ENCODE peak calls at places on chromosomes 2 and 18, in four cellular contexts. One of them, this sample, is unnamed.

GRCh38 chr2:134360750-134361487 is 107.0 kb downstream of the MGAT5 start:
- DNase-seq in K562: no peak
- DNase-seq in WTC11: no peak
- DNase-seq in SK-N-SH: peak
- DNase-seq in this sample: no peak

GRCh38 chr2:25306767-25307368 is 34.9 kb downstream of the DNMT3A start:
- DNase-seq in K562: no peak
- DNase-seq in WTC11: no peak
- DNase-seq in SK-N-SH: no peak
- DNase-seq in this sample: no peak

GRCh38 chr2:130369589-130370341 is 13.9 kb downstream of the PTPN18 start:
- DNase-seq in K562: no peak
- DNase-seq in SK-N-SH: no peak
- DNase-seq in WTC11: no peak
- DNase-seq in this sample: no peak

GRCh38 chr18:57833441-57834101 is 30.5 kb upstream of the ATP8B1 start:
- DNase-seq in WTC11: no peak
- DNase-seq in SK-N-SH: no peak
- DNase-seq in K562: peak
- DNase-seq in this sample: peak

GRCh38 chr2:200609027-200609614 is 23.3 kb downstream of the AOX1 start:
- DNase-seq in SK-N-SH: no peak
- DNase-seq in WTC11: no peak
- DNase-seq in K562: no peak
- DNase-seq in this sample: no peak

GRCh38 chr2:102708847-102709559 is 52.8 kb upstream of the TMEM182 start:
- DNase-seq in K562: no peak
- DNase-seq in WTC11: no peak
- DNase-seq in SK-N-SH: no peak
- DNase-seq in this sample: no peak

GRCh38 chr2:220648628-220649027 is 923.5 kb downstream of the EPHA4 start:
- DNase-seq in WTC11: no peak
- DNase-seq in K562: no peak
- DNase-seq in SK-N-SH: no peak
- DNase-seq in this sample: no peak

GRCh38 chr2:239756392-239757153 is 268.6 kb downstream of the NDUFA10 start:
- DNase-seq in WTC11: no peak
- DNase-seq in K562: no peak
- DNase-seq in SK-N-SH: no peak
- DNase-seq in this sample: no peak

GRCh38 chr2:144041612-144042011 is 478.3 kb downstream of the ZEB2 start:
- DNase-seq in SK-N-SH: no peak
- DNase-seq in WTC11: no peak
- DNase-seq in K562: no peak
- DNase-seq in this sample: no peak

GRCh38 chr2:38178556-38179419 is 102.8 kb upstream of the CYP1B1 start:
- DNase-seq in K562: no peak
- DNase-seq in WTC11: no peak
- DNase-seq in SK-N-SH: no peak
- DNase-seq in this sample: peak

DNA sequence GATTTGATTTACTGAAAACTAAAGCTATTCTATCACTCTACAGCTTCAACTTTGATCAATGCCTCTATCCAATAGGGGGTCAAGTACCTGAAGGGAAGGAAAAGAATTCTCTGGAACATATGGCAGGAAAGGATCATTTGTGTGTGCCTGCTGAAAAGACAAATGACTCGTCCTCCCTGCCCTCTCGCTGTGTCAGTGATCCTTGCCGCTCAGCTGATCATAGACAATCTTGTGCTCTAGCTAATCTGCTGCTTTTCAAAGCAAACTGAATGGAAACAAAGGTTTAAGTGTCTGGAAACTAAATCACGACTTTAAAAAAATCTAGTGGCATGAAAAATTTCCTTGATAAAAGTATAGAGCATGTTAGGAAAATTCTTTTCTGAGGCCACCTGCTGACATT is 75.6 kb upstream of the CPO start:
- DNase-seq in SK-N-SH: no peak
- DNase-seq in K562: no peak
- DNase-seq in WTC11: no peak
- DNase-seq in this sample: no peak
- TF ChIP-seq USF1 in SK-N-SH: no peak
- TF ChIP-seq USF1 in K562: no peak
- TF ChIP-seq USF1 in WTC11: no peak
- TF ChIP-seq USF1 in this sample: no peak

DNA sequence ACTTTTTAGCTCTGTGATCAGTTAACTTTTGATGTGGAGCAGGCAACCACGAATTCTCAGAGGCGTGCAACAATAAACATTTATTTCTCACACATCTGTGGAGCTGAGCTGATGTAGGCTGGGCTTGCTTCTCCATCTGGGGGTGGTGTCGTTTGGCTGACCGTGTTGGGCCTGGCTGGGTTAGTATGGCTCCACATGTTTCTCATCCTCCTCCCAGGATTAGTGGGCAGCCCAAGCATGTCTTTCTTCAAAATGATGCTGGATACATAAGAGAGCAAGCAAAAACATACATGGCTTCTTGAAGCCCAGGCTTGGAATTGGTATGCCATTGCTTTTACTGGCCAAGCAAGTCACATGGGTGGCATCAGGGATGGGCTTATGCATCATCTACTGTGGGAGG is 157.0 kb upstream of the TNP1 start:
- DNase-seq in WTC11: no peak
- DNase-seq in K562: no peak
- DNase-seq in SK-N-SH: no peak
- DNase-seq in this sample: no peak
- TF ChIP-seq USF1 in WTC11: no peak
- TF ChIP-seq USF1 in K562: no peak
- TF ChIP-seq USF1 in SK-N-SH: no peak
- TF ChIP-seq USF1 in this sample: no peak

DNA sequence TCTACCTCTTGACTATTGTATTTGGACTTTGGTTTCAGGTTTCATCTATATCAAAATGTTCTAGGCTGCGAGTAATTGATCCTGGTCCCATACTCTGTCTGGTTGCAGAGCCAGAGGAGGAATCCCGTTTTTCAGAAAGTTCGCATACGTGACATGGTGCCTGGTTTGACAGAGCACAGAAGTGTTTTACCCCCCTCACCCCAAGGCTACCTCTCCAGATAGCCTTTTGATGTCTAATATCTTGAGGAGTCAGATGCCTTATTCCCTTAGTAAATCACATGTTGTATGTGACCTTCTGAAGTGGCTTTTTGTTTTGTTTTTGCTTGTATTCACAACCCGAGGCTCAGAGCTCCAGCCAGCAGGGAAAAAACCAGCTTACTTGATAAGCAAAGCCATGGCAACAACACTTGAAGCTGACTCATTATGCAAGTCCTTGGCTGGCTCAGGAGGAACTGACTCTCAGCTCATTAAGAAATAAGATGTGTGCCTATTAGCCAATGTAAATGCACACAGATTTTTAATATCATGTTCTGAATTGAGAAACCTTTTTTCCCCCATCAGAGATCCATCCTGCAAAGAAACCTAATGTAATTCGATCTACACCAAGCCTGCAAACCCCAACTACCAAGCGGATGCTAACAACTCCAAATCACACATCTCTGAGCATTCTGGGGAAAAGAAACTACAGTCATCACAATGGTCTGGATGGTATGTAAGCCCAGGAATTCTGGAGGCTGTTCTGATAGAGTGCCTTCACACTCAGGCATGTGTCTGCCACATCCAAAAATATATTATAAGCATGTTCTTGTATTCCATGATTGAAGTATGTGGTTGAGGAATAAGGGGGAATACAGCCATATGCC is 41.4 kb downstream of the OXER1 start:
- DNase-seq in WTC11: no peak
- DNase-seq in SK-N-SH: no peak
- DNase-seq in K562: no peak
- DNase-seq in this sample: peak
- TF ChIP-seq USF1 in WTC11: no peak
- TF ChIP-seq USF1 in SK-N-SH: no peak
- TF ChIP-seq USF1 in K562: no peak
- TF ChIP-seq USF1 in this sample: no peak

GRCh38 chr18:42437646-42438045 is 482.6 kb downstream of the PIK3C3 start:
- DNase-seq in SK-N-SH: no peak
- DNase-seq in K562: no peak
- DNase-seq in WTC11: no peak
- DNase-seq in this sample: no peak
- TF ChIP-seq USF1 in SK-N-SH: no peak
- TF ChIP-seq USF1 in K562: no peak
- TF ChIP-seq USF1 in WTC11: no peak
- TF ChIP-seq USF1 in this sample: no peak

DNA sequence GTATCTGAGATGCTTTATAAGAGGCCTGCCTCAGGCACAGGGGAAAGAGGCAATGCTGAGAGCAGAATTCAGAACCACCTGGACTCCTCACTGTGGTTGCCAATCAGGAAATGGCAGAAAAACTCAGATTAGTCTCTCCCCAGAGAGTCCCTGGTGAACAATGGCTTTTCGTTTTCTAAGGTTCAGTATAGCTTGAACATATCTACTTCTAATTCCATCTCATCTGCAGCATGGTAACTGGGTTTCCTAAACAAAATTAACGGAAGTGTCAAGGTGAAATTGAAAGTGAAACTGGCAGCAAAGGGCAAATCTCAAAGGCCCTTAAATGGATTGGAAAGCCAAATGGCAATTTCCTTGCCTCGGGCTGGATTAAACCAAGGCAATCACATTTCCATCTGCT is 480.2 kb upstream of the ACVR2A start:
- DNase-seq in WTC11: no peak
- DNase-seq in K562: no peak
- DNase-seq in SK-N-SH: no peak
- DNase-seq in this sample: no peak
- TF ChIP-seq USF1 in WTC11: no peak
- TF ChIP-seq USF1 in K562: no peak
- TF ChIP-seq USF1 in SK-N-SH: no peak
- TF ChIP-seq USF1 in this sample: no peak

This sample was measured in GM12878.